ENCODE peak calls at places on chromosomes 3 and 15, in five cellular contexts. L is cardiac fibroblast; H is CD8-positive, alpha-beta T cell; S is mucosa of descending colon; K is lower lobe of right lung. F is an unnamed sample.
A peak's percentile ranks its signal among the peaks of the same experiment; 100 is the strongest.

GRCh38 chr3:186057594-186057993 is 51.3 kb downstream of the ETV5 start:
- DNase-seq in S (no peak), H (no peak), K (no peak), L (peak; percentile 63), F (no peak)

GRCh38 chr3:182436547-182436946 is 356.8 kb upstream of the ATP11B start:
- DNase-seq in H (no peak), K (no peak), L (no peak), S (no peak), F (no peak)

GRCh38 chr3:158273646-158274045 is 163.8 kb downstream of the RSRC1 start:
- DNase-seq in L (no peak), H (no peak), S (no peak), K (no peak), F (no peak)

GRCh38 chr15:32970847-32971246 is 223.7 kb downstream of the FMN1 start:
- DNase-seq in H (no peak), L (no peak), S (no peak), K (peak; percentile 60), F (no peak)

GRCh38 chr15:95044780-95045417 is 813.5 kb downstream of the MCTP2 start:
- DNase-seq in K (no peak), L (no peak), H (no peak), S (no peak), F (no peak)

GRCh38 chr3:194333212-194333980 is 17.7 kb downstream of the CPN2 start:
- DNase-seq in H (peak; percentile 83), K (peak; percentile 91), L (peak; percentile 89), S (peak; percentile 88), F (peak; percentile 61)

GRCh38 chr3:111326144-111326995 is 215.6 kb upstream of the CD96 start:
- DNase-seq in H (no peak), S (no peak), L (peak; percentile 61), K (no peak), F (peak; percentile 74)

GRCh38 chr15:80580107-80580506 is 115.0 kb upstream of the ABHD17C start:
- DNase-seq in S (no peak), K (no peak), H (no peak), L (peak; percentile 69), F (peak; percentile 68)

GRCh38 chr3:149342413-149343340 is 9.2 kb upstream of the TM4SF18 start:
- DNase-seq in S (no peak), K (no peak), L (peak; percentile 71), H (no peak), F (no peak)

GRCh38 chr3:44509985-44510360 is 32.5 kb upstream of the ZNF445 start:
- DNase-seq in K (no peak), L (peak; percentile 8), S (no peak), H (no peak), F (peak; percentile 5)

GRCh38 chr15:36608166-36608565 is 28.7 kb downstream of the CDIN1 start:
- DNase-seq in S (no peak), L (no peak), H (no peak), K (no peak), F (no peak)

GRCh38 chr3:9422712-9423424 is 25.5 kb downstream of the SETD5 start:
- DNase-seq in H (no peak), L (peak; percentile 98), K (peak; percentile 52), S (no peak), F (peak; percentile 95)

GRCh38 chr3:43764012-43764411 is 73.3 kb downstream of the ABHD5 start:
- DNase-seq in H (no peak), S (no peak), K (no peak), L (no peak), F (no peak)

GRCh38 chr3:15405448-15406050 is 21.8 kb downstream of the METTL6 start:
- DNase-seq in L (peak; percentile 81), S (no peak), H (no peak), K (no peak), F (no peak)

GRCh38 chr3:73604491-73604890 is 20.2 kb downstream of the PDZRN3 start:
- DNase-seq in S (no peak), K (no peak), H (no peak), L (peak; percentile 42), F (no peak)

GRCh38 chr3:108175352-108175751 is 46.9 kb downstream of the IFT57 start:
- DNase-seq in K (no peak), S (no peak), L (no peak), H (no peak), F (no peak)

GRCh38 chr3:14820156-14820555 is 1.4 kb downstream of the FGD5 start:
- DNase-seq in S (no peak), H (no peak), K (no peak), L (no peak), F (no peak)

GRCh38 chr3:152314677-152315353 is 46.1 kb downstream of the MBNL1 start:
- DNase-seq in H (no peak), L (peak; percentile 51), S (no peak), K (no peak), F (no peak)

GRCh38 chr15:25933456-25934158 is 70.5 kb upstream of the ATP10A start:
- DNase-seq in H (peak; percentile 48), S (no peak), L (peak; percentile 84), K (peak; percentile 85), F (peak; percentile 70)

GRCh38 chr3:125087768-125088391 is 32.1 kb upstream of the HEG1 start:
- DNase-seq in S (no peak), K (no peak), L (peak; percentile 54), H (no peak), F (no peak)

GRCh38 chr3:170589113-170589512 is 3.2 kb upstream of the SLC7A14 start:
- DNase-seq in K (no peak), L (no peak), H (no peak), S (no peak), F (no peak)

GRCh38 chr3:46996689-46997452 is 17.4 kb downstream of the NBEAL2 start:
- DNase-seq in S (no peak), L (no peak), H (no peak), K (peak; percentile 28), F (no peak)

GRCh38 chr3:125633767-125634166 is 38.5 kb upstream of the OSBPL11 start:
- DNase-seq in K (no peak), S (no peak), L (no peak), H (no peak), F (no peak)

GRCh38 chr15:27993544-27993943 is 105.6 kb downstream of the OCA2 start:
- DNase-seq in H (no peak), L (no peak), S (no peak), K (no peak), F (no peak)

DNA sequence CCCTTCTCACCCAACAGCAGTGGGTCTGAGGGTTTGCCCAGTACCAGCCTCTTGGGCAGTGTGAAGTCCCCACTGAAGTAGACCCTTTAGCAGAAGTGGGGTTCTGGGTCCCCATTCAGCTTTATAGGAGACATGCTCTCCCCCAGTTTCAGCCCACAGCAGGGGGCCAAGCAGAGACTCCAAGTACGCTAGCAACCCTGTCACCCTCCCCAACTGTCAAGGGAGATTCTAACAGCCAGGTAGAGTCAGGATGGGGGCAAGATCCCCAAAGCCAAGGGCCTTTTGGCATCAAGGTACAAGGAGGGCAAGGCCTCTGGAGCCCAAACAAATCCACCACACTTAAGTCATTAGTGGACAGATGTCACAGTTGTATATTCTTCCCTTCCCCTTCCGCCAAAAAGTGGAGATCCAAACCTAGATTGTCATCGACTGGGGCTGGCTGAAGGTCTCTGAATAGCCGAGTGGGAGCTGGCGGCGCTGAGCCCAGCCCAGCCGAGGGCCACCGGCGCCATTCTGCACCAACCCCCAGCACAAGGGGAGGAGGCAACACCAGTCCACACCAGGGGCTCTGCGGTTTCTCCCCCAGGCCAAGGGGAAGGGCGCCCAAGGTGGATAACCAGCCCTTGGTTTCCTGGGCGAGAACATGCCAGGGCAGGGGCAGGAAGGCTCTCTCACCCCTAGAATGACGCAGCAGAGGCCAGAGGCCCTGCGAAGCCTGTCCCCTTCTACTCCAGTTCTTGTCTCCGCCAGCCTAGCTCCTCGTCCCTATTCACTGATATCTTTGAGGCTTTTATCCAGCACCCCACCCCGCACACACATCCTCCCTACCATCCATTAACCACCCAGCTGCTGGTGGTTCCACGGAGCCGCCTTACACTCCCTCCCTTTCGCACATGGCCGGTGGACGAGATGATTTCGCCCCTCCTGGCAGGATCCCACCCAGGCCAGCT is 1.5 kb downstream of the RBPMS2 start:
- DNase-seq in H (no peak), L (no peak), S (no peak), K (no peak), F (no peak)
- H3K4me3 ChIP-seq in H (no peak overlapping the region), L (peak overlapping the region; percentile 21), S (no peak overlapping the region), K (peak overlapping the region; percentile 58), F (no peak overlapping the region)

GRCh38 chr3:120280566-120280965 is 4.5 kb downstream of the GPR156 start:
- DNase-seq in K (no peak), S (no peak), H (no peak), L (no peak), F (no peak)

GRCh38 chr3:120285508-120285841 is 453 bp upstream of the GPR156 start:
- DNase-seq in H (no peak), L (no peak), S (no peak), K (no peak), F (no peak)

GRCh38 chr3:120289636-120290035 is 4.6 kb upstream of the GPR156 start:
- DNase-seq in S (no peak), L (no peak), K (no peak), H (no peak), F (no peak)

GRCh38 chr3:120280026-120280425 is 5.0 kb downstream of the GPR156 start:
- DNase-seq in H (no peak), L (no peak), K (no peak), S (no peak), F (no peak)

GRCh38 chr3:120284702-120285507 is at the start of gene GPR156:
- DNase-seq in H (no peak), K (no peak), L (peak; percentile 22), S (no peak), F (no peak)
- TF ChIP-seq CTCF in H (no peak), K (no peak), L (no peak), S (no peak), F (no peak)

GRCh38 chr3:28577941-28578340 is 229.3 kb upstream of the AZI2 start:
- DNase-seq in S (no peak), H (no peak), K (no peak), L (no peak), F (no peak)

GRCh38 chr3:28574036-28574435 is 225.4 kb upstream of the AZI2 start:
- DNase-seq in L (no peak), H (no peak), S (no peak), K (no peak), F (no peak)

GRCh38 chr3:28575100-28575747 is 226.6 kb upstream of the AZI2 start:
- DNase-seq in H (no peak), S (peak; percentile 44), K (peak; percentile 46), L (peak; percentile 7), F (no peak)

GRCh38 chr3:28575748-28576589 is 227.3 kb upstream of the AZI2 start:
- DNase-seq in H (no peak), S (no peak), K (no peak), L (peak; percentile 17), F (no peak)

DNA sequence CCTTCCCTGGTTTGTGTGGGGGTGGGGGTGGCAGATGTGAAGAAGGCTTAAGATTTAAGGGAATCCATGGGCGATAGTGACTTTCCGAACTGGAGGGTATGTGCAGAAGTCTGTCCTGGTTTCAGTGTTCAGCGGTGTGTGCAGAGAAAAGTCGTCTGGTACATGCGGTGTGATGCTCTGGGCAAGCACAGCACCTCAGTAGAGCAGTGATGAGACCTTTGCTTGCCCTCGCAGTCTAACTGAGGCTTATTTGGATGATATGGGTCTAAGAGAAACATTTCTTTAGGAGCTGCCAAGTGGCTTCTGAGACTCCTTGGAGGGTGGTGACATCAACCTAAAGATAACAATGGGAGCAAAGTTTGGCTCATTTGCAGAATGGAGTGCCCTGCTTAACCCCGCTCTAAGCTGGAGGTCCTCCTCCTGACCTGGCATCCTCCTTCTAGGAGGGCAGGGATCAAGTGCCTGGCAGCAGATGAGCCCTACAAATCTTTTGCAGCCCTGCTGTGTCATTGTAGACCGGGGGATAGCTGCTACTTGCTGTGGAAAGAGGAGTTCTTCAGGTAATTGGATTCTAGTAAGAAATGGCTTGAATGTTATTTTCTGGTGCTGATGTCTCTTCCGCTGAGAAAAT is 228.1 kb upstream of the AZI2 start:
- DNase-seq in K (no peak), L (no peak), S (no peak), H (no peak), F (no peak)
- H3K4me3 ChIP-seq in K (peak overlapping the region; percentile 53), L (no peak overlapping the region), S (no peak overlapping the region), H (no peak overlapping the region), F (no peak overlapping the region)

GRCh38 chr15:42800731-42801474 is 64.0 kb upstream of the CDAN1 start:
- DNase-seq in S (no peak), L (no peak), K (no peak), H (no peak), F (no peak)
- TF ChIP-seq CTCF in S (no peak), L (no peak), K (no peak), H (no peak), F (peak; percentile 23)

F was measured in HFF-Myc.